ENCODE peak calls at places on chromosome 18, in six cellular contexts. One of them, this sample, is unnamed. For H3K4me1, the result is how much of the 10 kb centered on the place peaks cover.

GRCh38 chr18:9643549-9643948 is 29.2 kb upstream of the PPP4R1 start:
- DNase-seq in HCT116: peak
- DNase-seq in heart left ventricle: peak
- DNase-seq in body of pancreas: peak
- DNase-seq in right lobe of liver: no peak
- DNase-seq in A549: peak
- DNase-seq in this sample: no peak

GRCh38 chr18:72128649-72129048 is 415.5 kb downstream of the CBLN2 start:
- DNase-seq in heart left ventricle: no peak
- DNase-seq in body of pancreas: no peak
- DNase-seq in right lobe of liver: no peak
- DNase-seq in A549: no peak
- DNase-seq in HCT116: no peak
- DNase-seq in this sample: no peak

GRCh38 chr18:59123588-59124369 is 15.9 kb upstream of the SEC11C start:
- DNase-seq in heart left ventricle: no peak
- DNase-seq in body of pancreas: no peak
- DNase-seq in HCT116: no peak
- DNase-seq in A549: peak
- DNase-seq in right lobe of liver: no peak
- DNase-seq in this sample: no peak

GRCh38 chr18:908631-909621 is 4.3 kb downstream of the ADCYAP1 start:
- DNase-seq in A549: no peak
- DNase-seq in body of pancreas: no peak
- DNase-seq in right lobe of liver: no peak
- DNase-seq in heart left ventricle: no peak
- DNase-seq in HCT116: no peak
- DNase-seq in this sample: no peak

GRCh38 chr18:61926532-61926931 is 33.7 kb upstream of the RNF152 start:
- DNase-seq in right lobe of liver: no peak
- DNase-seq in HCT116: no peak
- DNase-seq in A549: no peak
- DNase-seq in body of pancreas: no peak
- DNase-seq in heart left ventricle: no peak
- DNase-seq in this sample: no peak

GRCh38 chr18:42614619-42615293 is 500.7 kb downstream of the RIT2 start:
- DNase-seq in A549: no peak
- DNase-seq in HCT116: no peak
- DNase-seq in body of pancreas: peak
- DNase-seq in heart left ventricle: peak
- DNase-seq in right lobe of liver: no peak
- DNase-seq in this sample: no peak

GRCh38 chr18:47283476-47283875 is 32.0 kb upstream of the SKOR2 start:
- DNase-seq in right lobe of liver: no peak
- DNase-seq in HCT116: peak
- DNase-seq in heart left ventricle: no peak
- DNase-seq in body of pancreas: no peak
- DNase-seq in A549: no peak
- DNase-seq in this sample: no peak

GRCh38 chr18:58908006-58908405 is 43.3 kb downstream of the ZNF532 start:
- DNase-seq in body of pancreas: no peak
- DNase-seq in heart left ventricle: no peak
- DNase-seq in right lobe of liver: no peak
- DNase-seq in A549: no peak
- DNase-seq in HCT116: no peak
- DNase-seq in this sample: no peak

GRCh38 chr18:36050479-36050878 is 16.9 kb downstream of the RPRD1A start:
- DNase-seq in A549: no peak
- DNase-seq in heart left ventricle: no peak
- DNase-seq in right lobe of liver: no peak
- DNase-seq in body of pancreas: no peak
- DNase-seq in HCT116: no peak
- DNase-seq in this sample: no peak

GRCh38 chr18:59265246-59266018 is 7.8 kb downstream of the RAX start:
- DNase-seq in body of pancreas: peak
- DNase-seq in heart left ventricle: no peak
- DNase-seq in HCT116: no peak
- DNase-seq in right lobe of liver: no peak
- DNase-seq in A549: peak
- DNase-seq in this sample: no peak

GRCh38 chr18:23155537-23155936 is 20.3 kb downstream of the CABLES1 start:
- DNase-seq in HCT116: no peak
- DNase-seq in heart left ventricle: no peak
- DNase-seq in A549: no peak
- DNase-seq in right lobe of liver: no peak
- DNase-seq in body of pancreas: no peak
- DNase-seq in this sample: no peak

GRCh38 chr18:31039426-31039825 is 3.1 kb downstream of the DSC3 start:
- DNase-seq in body of pancreas: no peak
- DNase-seq in A549: no peak
- DNase-seq in heart left ventricle: no peak
- DNase-seq in HCT116: no peak
- DNase-seq in right lobe of liver: no peak
- DNase-seq in this sample: no peak

GRCh38 chr18:47595816-47596501 is 334.5 kb downstream of the SMAD2 start:
- DNase-seq in right lobe of liver: no peak
- DNase-seq in body of pancreas: no peak
- DNase-seq in heart left ventricle: no peak
- DNase-seq in A549: peak
- DNase-seq in HCT116: peak
- DNase-seq in this sample: no peak

GRCh38 chr18:67217551-67218166 is 298.9 kb downstream of the DSEL start:
- DNase-seq in right lobe of liver: peak
- DNase-seq in HCT116: peak
- DNase-seq in A549: peak
- DNase-seq in body of pancreas: peak
- DNase-seq in heart left ventricle: peak
- DNase-seq in this sample: no peak

GRCh38 chr18:34649072-34649471 is 61.0 kb upstream of the DTNA start:
- DNase-seq in body of pancreas: no peak
- DNase-seq in HCT116: no peak
- DNase-seq in right lobe of liver: no peak
- DNase-seq in heart left ventricle: no peak
- DNase-seq in A549: no peak
- DNase-seq in this sample: no peak

GRCh38 chr18:5600376-5601071 is 56.7 kb upstream of the EPB41L3 start:
- DNase-seq in A549: no peak
- DNase-seq in right lobe of liver: no peak
- DNase-seq in body of pancreas: no peak
- DNase-seq in heart left ventricle: no peak
- DNase-seq in HCT116: no peak
- DNase-seq in this sample: no peak

GRCh38 chr18:68948622-68949021 is 150.7 kb downstream of the CCDC102B start:
- DNase-seq in heart left ventricle: no peak
- DNase-seq in right lobe of liver: no peak
- DNase-seq in body of pancreas: no peak
- DNase-seq in A549: no peak
- DNase-seq in HCT116: no peak
- DNase-seq in this sample: no peak

GRCh38 chr18:22188551-22189267 is 19.3 kb downstream of the GATA6 start:
- DNase-seq in body of pancreas: no peak
- DNase-seq in heart left ventricle: no peak
- DNase-seq in HCT116: no peak
- DNase-seq in A549: no peak
- DNase-seq in right lobe of liver: no peak
- DNase-seq in this sample: no peak

GRCh38 chr18:75161629-75162028 is 47.3 kb downstream of the PTGR3 start:
- DNase-seq in A549: peak
- DNase-seq in heart left ventricle: peak
- DNase-seq in body of pancreas: peak
- DNase-seq in HCT116: peak
- DNase-seq in right lobe of liver: peak
- DNase-seq in this sample: no peak

GRCh38 chr18:712401-713134 is at the start of gene ENOSF1:
- DNase-seq in body of pancreas: peak
- DNase-seq in A549: peak
- DNase-seq in right lobe of liver: peak
- DNase-seq in heart left ventricle: peak
- DNase-seq in HCT116: peak
- DNase-seq in this sample: no peak

GRCh38 chr18:61466736-61467135 is 133.5 kb downstream of the CDH20 start:
- DNase-seq in A549: no peak
- DNase-seq in HCT116: no peak
- DNase-seq in body of pancreas: no peak
- DNase-seq in right lobe of liver: no peak
- DNase-seq in heart left ventricle: no peak
- DNase-seq in this sample: no peak

GRCh38 chr18:74963820-74964446 is 245.0 kb downstream of the PTGR3 start:
- DNase-seq in body of pancreas: peak
- DNase-seq in heart left ventricle: peak
- DNase-seq in right lobe of liver: no peak
- DNase-seq in A549: no peak
- DNase-seq in HCT116: peak
- DNase-seq in this sample: no peak

GRCh38 chr18:76977681-76978234 is 154.8 kb downstream of the MBP start:
- DNase-seq in heart left ventricle: peak
- DNase-seq in A549: no peak
- DNase-seq in HCT116: no peak
- DNase-seq in right lobe of liver: no peak
- DNase-seq in body of pancreas: no peak
- DNase-seq in this sample: no peak

GRCh38 chr18:36811955-36812354 is 16.8 kb downstream of the TPGS2 start:
- DNase-seq in A549: no peak
- DNase-seq in body of pancreas: no peak
- DNase-seq in heart left ventricle: no peak
- DNase-seq in HCT116: no peak
- DNase-seq in right lobe of liver: no peak
- DNase-seq in this sample: no peak

GRCh38 chr18:27109403-27109802 is 75.7 kb downstream of the CHST9 start:
- DNase-seq in right lobe of liver: no peak
- DNase-seq in A549: no peak
- DNase-seq in body of pancreas: peak
- DNase-seq in heart left ventricle: no peak
- DNase-seq in HCT116: no peak
- DNase-seq in this sample: no peak

GRCh38 chr18:79393181-79393598 is 2.5 kb upstream of the NFATC1 start:
- DNase-seq in HCT116: no peak
- DNase-seq in A549: no peak
- DNase-seq in heart left ventricle: no peak
- DNase-seq in body of pancreas: no peak
- DNase-seq in right lobe of liver: no peak
- DNase-seq in this sample: no peak

GRCh38 chr18:12376718-12377555 is at the start of gene AFG3L2:
- DNase-seq in right lobe of liver: peak
- DNase-seq in heart left ventricle: peak
- DNase-seq in HCT116: peak
- DNase-seq in body of pancreas: peak
- DNase-seq in A549: peak
- DNase-seq in this sample: peak
- TF ChIP-seq POLR2A in right lobe of liver: peak
- TF ChIP-seq POLR2A in heart left ventricle: peak
- TF ChIP-seq POLR2A in HCT116: peak
- TF ChIP-seq POLR2A in body of pancreas: peak
- TF ChIP-seq POLR2A in A549: peak
- TF ChIP-seq POLR2A in this sample: peak

GRCh38 chr18:13219576-13219975 is 1.0 kb downstream of the LDLRAD4 start:
- DNase-seq in A549: no peak
- DNase-seq in right lobe of liver: no peak
- DNase-seq in body of pancreas: no peak
- DNase-seq in HCT116: no peak
- DNase-seq in heart left ventricle: no peak
- DNase-seq in this sample: no peak
- H3K4me1 ChIP-seq in A549: under half
- H3K4me1 ChIP-seq in right lobe of liver: under half
- H3K4me1 ChIP-seq in body of pancreas: half or more
- H3K4me1 ChIP-seq in HCT116: under half
- H3K4me1 ChIP-seq in heart left ventricle: under half
- H3K4me1 ChIP-seq in this sample: half or more

GRCh38 chr18:10726198-10727068 is 200.6 kb downstream of the NAPG start:
- DNase-seq in heart left ventricle: no peak
- DNase-seq in right lobe of liver: peak
- DNase-seq in HCT116: no peak
- DNase-seq in body of pancreas: peak
- DNase-seq in A549: no peak
- DNase-seq in this sample: no peak
- H3K4me3 ChIP-seq in heart left ventricle: no peak
- H3K4me3 ChIP-seq in right lobe of liver: no peak
- H3K4me3 ChIP-seq in HCT116: no peak
- H3K4me3 ChIP-seq in body of pancreas: no peak
- H3K4me3 ChIP-seq in A549: no peak
- H3K4me3 ChIP-seq in this sample: peak

GRCh38 chr18:57561728-57562423 is 24.6 kb downstream of the FECH start:
- DNase-seq in body of pancreas: no peak
- DNase-seq in right lobe of liver: no peak
- DNase-seq in heart left ventricle: no peak
- DNase-seq in HCT116: peak
- DNase-seq in A549: peak
- DNase-seq in this sample: no peak
- TF ChIP-seq POLR2A in body of pancreas: no peak
- TF ChIP-seq POLR2A in right lobe of liver: no peak
- TF ChIP-seq POLR2A in heart left ventricle: no peak
- TF ChIP-seq POLR2A in HCT116: no peak
- TF ChIP-seq POLR2A in A549: no peak
- TF ChIP-seq POLR2A in this sample: no peak

GRCh38 chr18:2965797-2966196 is 47.1 kb downstream of the LPIN2 start:
- DNase-seq in HCT116: no peak
- DNase-seq in right lobe of liver: no peak
- DNase-seq in body of pancreas: no peak
- DNase-seq in A549: no peak
- DNase-seq in heart left ventricle: no peak
- DNase-seq in this sample: no peak
- H3K4me1 ChIP-seq in HCT116: under half
- H3K4me1 ChIP-seq in right lobe of liver: under half
- H3K4me1 ChIP-seq in body of pancreas: under half
- H3K4me1 ChIP-seq in A549: under half
- H3K4me1 ChIP-seq in heart left ventricle: under half
- H3K4me1 ChIP-seq in this sample: under half

GRCh38 chr18:48833701-48834394 is 116.9 kb downstream of the SMAD7 start:
- DNase-seq in A549: no peak
- DNase-seq in HCT116: no peak
- DNase-seq in right lobe of liver: peak
- DNase-seq in heart left ventricle: peak
- DNase-seq in body of pancreas: peak
- DNase-seq in this sample: no peak
- H3K4me3 ChIP-seq in A549: no peak
- H3K4me3 ChIP-seq in HCT116: peak
- H3K4me3 ChIP-seq in right lobe of liver: peak
- H3K4me3 ChIP-seq in heart left ventricle: no peak
- H3K4me3 ChIP-seq in body of pancreas: no peak
- H3K4me3 ChIP-seq in this sample: no peak

This sample was measured in esophagus squamous epithelium.